ENCODE peak calls at places on chromosomes 5 and 9, in eight cellular contexts. M, Y, Q, X, J, I, E and O are unnamed samples.

GRCh38 chr5:43409809-43410271 is 2.4 kb downstream of the CCL28 start:
- DNase-seq in M (no peak), Y (no peak), Q (no peak), X (no peak), J (no peak), I (no peak), E (no peak), O (no peak)

GRCh38 chr5:127838661-127839060 is 135.5 kb downstream of the CCDC192 start:
- DNase-seq in M (no peak), Y (peak), Q (no peak), X (peak), J (no peak), I (no peak), E (no peak), O (no peak)

GRCh38 chr9:121827251-121827967 is 176.0 kb downstream of the DAB2IP start:
- DNase-seq in M (no peak), Y (no peak), Q (no peak), X (no peak), J (no peak), I (no peak), E (no peak), O (no peak)

GRCh38 chr5:175517824-175518450 is 39.6 kb downstream of the SFXN1 start:
- DNase-seq in M (no peak), Y (peak), Q (no peak), X (peak), J (no peak), I (peak), E (no peak), O (no peak)

GRCh38 chr9:97529363-97530076 is 28.1 kb downstream of the TMOD1 start:
- DNase-seq in M (no peak), Y (peak), Q (no peak), X (no peak), J (no peak), I (no peak), E (no peak), O (no peak)

GRCh38 chr9:98191615-98192502 is 578 bp downstream of the CORO2A start:
- DNase-seq in M (no peak), Y (no peak), Q (peak), X (no peak), J (no peak), I (no peak), E (no peak), O (no peak)

GRCh38 chr9:105976257-105976656 is 281.9 kb downstream of the TMEM38B start:
- DNase-seq in M (no peak), Y (no peak), Q (no peak), X (no peak), J (no peak), I (no peak), E (no peak), O (no peak)

GRCh38 chr5:149887622-149888183 is 56.9 kb downstream of the PDE6A start:
- DNase-seq in M (no peak), Y (peak), Q (no peak), X (peak), J (no peak), I (no peak), E (peak), O (peak)

GRCh38 chr5:127696688-127697087 is 6.5 kb upstream of the CCDC192 start:
- DNase-seq in M (no peak), Y (peak), Q (no peak), X (peak), J (no peak), I (peak), E (no peak), O (no peak)

GRCh38 chr9:27497883-27498553 is 26.1 kb upstream of the IFNK start:
- DNase-seq in M (no peak), Y (no peak), Q (no peak), X (no peak), J (peak), I (no peak), E (no peak), O (no peak)

GRCh38 chr5:80182802-80183645 is 72.8 kb downstream of the SERINC5 start:
- DNase-seq in M (no peak), Y (no peak), Q (peak), X (no peak), J (no peak), I (no peak), E (no peak), O (no peak)

GRCh38 chr5:157554180-157555030 is 21.2 kb downstream of the ADAM19 start:
- DNase-seq in M (peak), Y (no peak), Q (no peak), X (no peak), J (no peak), I (no peak), E (no peak), O (no peak)

GRCh38 chr5:124263680-124264491 is 482.6 kb downstream of the ZNF608 start:
- DNase-seq in M (no peak), Y (peak), Q (peak), X (no peak), J (no peak), I (no peak), E (no peak), O (no peak)

GRCh38 chr5:178237431-178238312 is 5.1 kb upstream of the PHYKPL start:
- DNase-seq in M (no peak), Y (peak), Q (no peak), X (peak), J (no peak), I (no peak), E (no peak), O (no peak)

GRCh38 chr9:8762676-8763075 is 963.1 kb upstream of the DMAC1 start:
- DNase-seq in M (no peak), Y (no peak), Q (peak), X (no peak), J (no peak), I (no peak), E (no peak), O (no peak)

GRCh38 chr9:90189306-90189705 is 453.3 kb downstream of the DIRAS2 start:
- DNase-seq in M (peak), Y (no peak), Q (no peak), X (no peak), J (no peak), I (no peak), E (no peak), O (no peak)

GRCh38 chr5:163893301-163893700 is 387.9 kb downstream of the MAT2B start:
- DNase-seq in M (no peak), Y (peak), Q (no peak), X (peak), J (no peak), I (no peak), E (no peak), O (no peak)

GRCh38 chr5:62257018-62257367 is 49.0 kb upstream of the KIF2A start:
- DNase-seq in M (no peak), Y (no peak), Q (no peak), X (no peak), J (no peak), I (no peak), E (no peak), O (no peak)

GRCh38 chr5:37860206-37860605 is 20.4 kb upstream of the GDNF start:
- DNase-seq in M (no peak), Y (no peak), Q (no peak), X (no peak), J (no peak), I (no peak), E (no peak), O (no peak)

GRCh38 chr9:110886832-110887231 is 151.4 kb downstream of the LPAR1 start:
- DNase-seq in M (no peak), Y (peak), Q (no peak), X (peak), J (no peak), I (no peak), E (no peak), O (peak)

GRCh38 chr5:148949871-148950863 is 112.7 kb downstream of the SH3TC2 start:
- DNase-seq in M (no peak), Y (peak), Q (no peak), X (no peak), J (no peak), I (no peak), E (no peak), O (no peak)

GRCh38 chr5:11609570-11610322 is 294.5 kb downstream of the CTNND2 start:
- DNase-seq in M (no peak), Y (no peak), Q (no peak), X (no peak), J (no peak), I (no peak), E (no peak), O (no peak)

GRCh38 chr5:83082750-83083149 is 5.4 kb downstream of the XRCC4 start:
- DNase-seq in M (no peak), Y (no peak), Q (no peak), X (no peak), J (no peak), I (no peak), E (no peak), O (no peak)

GRCh38 chr9:136472640-136473353 is 10.0 kb downstream of the SEC16A start:
- DNase-seq in M (no peak), Y (no peak), Q (no peak), X (no peak), J (no peak), I (no peak), E (no peak), O (no peak)

GRCh38 chr5:82820958-82821880 is 256.0 kb downstream of the TMEM167A start:
- DNase-seq in M (no peak), Y (no peak), Q (no peak), X (no peak), J (no peak), I (no peak), E (no peak), O (no peak)

GRCh38 chr9:118975736-118976135 is 393.5 kb downstream of the BRINP1 start:
- DNase-seq in M (no peak), Y (no peak), Q (no peak), X (no peak), J (no peak), I (no peak), E (no peak), O (no peak)

GRCh38 chr5:98605010-98605425 is 168.4 kb upstream of the RGMB start:
- DNase-seq in M (no peak), Y (no peak), Q (no peak), X (no peak), J (no peak), I (no peak), E (no peak), O (no peak)

GRCh38 chr9:93225417-93225816 is 41.5 kb downstream of the WNK2 start:
- DNase-seq in M (no peak), Y (no peak), Q (no peak), X (no peak), J (no peak), I (no peak), E (no peak), O (no peak)

GRCh38 chr9:69379250-69379982 is 54.4 kb downstream of the ENTREP1 start:
- DNase-seq in M (no peak), Y (peak), Q (no peak), X (peak), J (no peak), I (no peak), E (no peak), O (no peak)

DNA sequence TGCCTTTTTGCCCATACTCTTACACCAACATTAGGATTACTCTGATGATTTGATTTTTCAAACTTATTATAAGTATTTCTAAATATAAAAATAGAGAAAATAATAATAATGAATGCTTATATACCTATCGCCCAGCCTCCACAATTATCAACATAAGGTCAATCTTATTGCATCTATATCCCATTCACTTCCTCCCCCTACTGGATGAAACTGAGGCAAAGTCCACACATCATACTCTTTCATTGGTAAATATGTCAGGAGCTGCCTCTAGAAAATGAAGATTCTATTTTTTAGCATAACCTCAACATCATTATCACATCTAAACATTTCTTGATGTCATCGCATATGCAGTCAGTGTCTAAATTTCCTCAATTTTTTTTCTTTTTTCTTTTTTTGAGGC is 44.3 kb downstream of the SH3RF2 start:
- DNase-seq in M (no peak), Y (no peak), Q (no peak), X (no peak), J (no peak), I (no peak), E (no peak), O (no peak)
- TF ChIP-seq CTCF in M (no peak), Y (no peak), Q (no peak), X (no peak), J (peak), I (no peak), E (no peak), O (peak)

DNA sequence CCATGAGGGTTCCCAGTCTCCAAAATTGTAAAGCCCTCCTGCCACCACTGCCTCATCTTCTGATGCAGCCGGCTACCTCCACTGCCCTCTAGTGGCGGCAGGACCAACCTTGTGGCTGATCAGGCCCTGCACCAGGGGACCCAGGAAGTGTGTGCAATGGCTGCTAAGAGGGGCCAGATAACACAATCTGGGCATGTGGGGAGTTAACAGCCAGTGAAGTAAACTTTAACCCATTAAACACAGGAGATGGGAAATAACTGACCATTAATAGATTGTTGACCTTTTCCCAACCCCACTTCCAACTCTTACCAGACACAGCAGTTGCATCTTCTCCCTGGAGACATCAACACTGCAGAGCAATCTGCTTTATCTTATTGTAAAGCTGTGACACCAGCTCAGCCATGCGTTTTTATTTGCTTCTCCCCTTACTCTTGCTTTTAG is 63.3 kb downstream of the FREM1 start:
- DNase-seq in M (no peak), Y (peak), Q (peak), X (peak), J (peak), I (no peak), E (peak), O (no peak)
- TF ChIP-seq CTCF in M (peak), Y (peak), Q (peak), X (peak), J (peak), I (peak), E (peak), O (peak)

DNA sequence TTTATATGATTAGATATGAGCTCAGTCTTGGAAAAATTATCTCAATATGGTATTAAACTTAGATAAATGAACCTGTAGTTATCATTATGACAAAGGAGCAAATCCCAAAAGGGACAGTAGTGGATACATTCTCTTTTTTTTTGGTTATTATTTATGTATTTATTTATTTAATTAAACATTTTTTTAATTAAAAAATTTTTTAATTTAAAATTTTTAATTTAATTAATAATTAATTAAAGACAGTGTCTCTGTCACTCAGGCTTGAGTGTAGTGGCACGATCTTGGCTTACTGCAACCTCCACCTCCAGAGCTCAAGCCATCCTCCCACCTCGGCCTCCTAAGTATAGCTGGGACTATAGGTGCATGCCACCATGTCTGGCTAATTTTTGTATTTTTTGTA is 15.6 kb downstream of the ANKHD1 start:
- DNase-seq in M (no peak), Y (no peak), Q (no peak), X (no peak), J (no peak), I (no peak), E (no peak), O (no peak)
- TF ChIP-seq CTCF in M (no peak), Y (no peak), Q (no peak), X (no peak), J (no peak), I (no peak), E (no peak), O (no peak)

GRCh38 chr9:127349483-127350127 is 47.4 kb upstream of the SLC2A8 start:
- DNase-seq in M (peak), Y (no peak), Q (no peak), X (no peak), J (no peak), I (no peak), E (no peak), O (no peak)

GRCh38 chr9:127345566-127345965 is 51.4 kb upstream of the SLC2A8 start:
- DNase-seq in M (peak), Y (no peak), Q (no peak), X (no peak), J (no peak), I (no peak), E (no peak), O (no peak)

GRCh38 chr9:127351182-127352166 is 45.5 kb upstream of the SLC2A8 start:
- DNase-seq in M (peak), Y (no peak), Q (no peak), X (no peak), J (no peak), I (no peak), E (no peak), O (no peak)

GRCh38 chr9:127346584-127346983 is 50.4 kb upstream of the SLC2A8 start:
- DNase-seq in M (peak), Y (no peak), Q (no peak), X (no peak), J (no peak), I (no peak), E (no peak), O (no peak)

DNA sequence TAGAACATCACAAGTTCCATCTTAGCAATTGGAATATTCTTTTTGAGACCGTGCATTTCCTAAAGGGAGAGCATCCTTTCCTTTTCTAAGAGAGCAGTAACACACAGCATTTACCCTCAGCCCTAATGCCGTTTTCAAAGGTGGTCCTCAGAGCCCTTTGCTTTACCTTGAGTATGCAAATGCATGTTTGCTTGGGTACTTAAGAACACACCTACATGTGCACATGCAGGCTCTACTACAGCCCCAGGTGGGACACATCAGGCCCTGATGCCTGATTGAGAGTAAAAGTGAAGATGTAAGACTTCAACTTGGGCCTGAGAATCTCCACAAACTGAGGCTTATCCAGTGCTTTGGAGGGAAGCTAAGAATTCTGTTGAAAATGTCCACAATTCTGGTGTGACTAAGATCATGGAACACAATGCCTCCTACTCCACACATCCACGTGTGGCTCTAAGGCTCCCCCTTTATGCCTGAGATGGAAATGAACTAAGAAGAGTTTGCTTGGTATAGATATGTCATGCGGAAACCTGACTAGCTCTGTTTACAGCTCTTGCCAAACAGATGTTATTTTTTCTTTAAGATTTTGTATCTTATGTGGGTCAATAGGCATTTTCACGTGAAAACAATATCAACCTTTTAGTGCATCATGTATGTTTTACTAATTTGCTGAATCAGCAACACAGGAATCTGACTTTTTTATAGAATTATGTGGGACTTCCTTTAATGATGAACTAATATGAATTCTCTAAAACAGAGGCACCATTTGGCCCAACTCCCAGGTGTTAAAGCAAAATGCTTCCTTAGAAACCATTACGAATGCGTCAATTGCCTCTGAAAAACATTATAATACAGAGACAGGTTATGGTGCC is 48.9 kb upstream of the SLC2A8 start:
- DNase-seq in M (peak), Y (peak), Q (no peak), X (peak), J (no peak), I (peak), E (peak), O (no peak)
- TF ChIP-seq CTCF in M (no peak), Y (peak), Q (no peak), X (peak), J (no peak), I (peak), E (peak), O (peak)

GRCh38 chr9:108885643-108886348 is 23.7 kb downstream of the ACTL7A start:
- DNase-seq in M (no peak), Y (peak), Q (no peak), X (peak), J (no peak), I (peak), E (peak), O (peak)

GRCh38 chr9:108894225-108894997 is 32.3 kb downstream of the ACTL7A start:
- DNase-seq in M (no peak), Y (no peak), Q (no peak), X (no peak), J (no peak), I (no peak), E (peak), O (no peak)

GRCh38 chr9:108884701-108885100 is 22.6 kb downstream of the ACTL7A start:
- DNase-seq in M (no peak), Y (no peak), Q (no peak), X (no peak), J (no peak), I (no peak), E (no peak), O (no peak)

GRCh38 chr9:108889649-108890067 is 27.6 kb downstream of the ACTL7A start:
- DNase-seq in M (no peak), Y (peak), Q (no peak), X (peak), J (no peak), I (peak), E (peak), O (no peak)
- TF ChIP-seq CTCF in M (no peak), Y (peak), Q (no peak), X (peak), J (no peak), I (no peak), E (peak), O (no peak)

GRCh38 chr5:26329562-26330189 is 708.7 kb downstream of the CDH9 start:
- DNase-seq in M (no peak), Y (no peak), Q (no peak), X (no peak), J (no peak), I (no peak), E (no peak), O (no peak)
- TF ChIP-seq CTCF in M (no peak), Y (peak), Q (no peak), X (no peak), J (peak), I (no peak), E (peak), O (peak)